ENCODE peak calls at places on chromosomes 12 and 14, in seven cellular contexts. Z is stimulated activated CD8-positive, alpha-beta memory T cell treated with anti-CD3 and anti-CD28 coated beads, Interleukin-15, amount 100 ng/mL, for 24 hours; X is neural crest cell; S is substantia nigra; T is amniotic stem cell; G is globus pallidus; V is A549. M is an unnamed sample.

GRCh38 chr12:124506145-124506831 is 61.1 kb downstream of the NCOR2 start:
- DNase-seq in Z (no peak), X (no peak), S (no peak), T (no peak), G (no peak), V (no peak), M (no peak)

GRCh38 chr12:94318178-94318577 is 141.5 kb downstream of the CEP83 start:
- DNase-seq in Z (no peak), X (no peak), S (no peak), T (no peak), G (no peak), V (no peak), M (no peak)

GRCh38 chr12:88432536-88433462 is 147.5 kb downstream of the KITLG start:
- DNase-seq in Z (no peak), X (no peak), S (no peak), T (no peak), G (no peak), V (no peak), M (no peak)

GRCh38 chr12:77401480-77402105 is 336.2 kb upstream of the E2F7 start:
- DNase-seq in Z (no peak), X (no peak), S (no peak), T (no peak), G (no peak), V (no peak), M (no peak)

GRCh38 chr14:105891631-105892452 is 365.5 kb downstream of the TMEM121 start:
- DNase-seq in Z (no peak), X (no peak), S (no peak), T (no peak), G (no peak), V (no peak), M (no peak)

GRCh38 chr12:57278465-57279453 is 27.8 kb upstream of the STAC3 start:
- DNase-seq in Z (no peak), X (no peak), S (no peak), T (no peak), G (no peak), V (no peak), M (no peak)

GRCh38 chr14:72743626-72744025 is 150.3 kb downstream of the DPF3 start:
- DNase-seq in Z (no peak), X (no peak), S (no peak), T (no peak), G (peak; percentile 36), V (no peak), M (no peak)

GRCh38 chr14:79375336-79375735 is 836.0 kb downstream of the DIO2 start:
- DNase-seq in Z (no peak), X (no peak), S (no peak), T (no peak), G (no peak), V (no peak), M (no peak)

GRCh38 chr14:75123991-75124390 is 2.9 kb downstream of the NEK9 start:
- DNase-seq in Z (no peak), X (no peak), S (no peak), T (no peak), G (no peak), V (peak; percentile 69), M (no peak)

GRCh38 chr12:54413284-54414190 is 5.5 kb downstream of the ITGA5 start:
- DNase-seq in Z (no peak), X (no peak), S (no peak), T (no peak), G (no peak), V (no peak), M (no peak)

GRCh38 chr12:64252708-64253107 is 30.6 kb upstream of the KICS2 start:
- DNase-seq in Z (no peak), X (no peak), S (no peak), T (no peak), G (peak; percentile 48), V (no peak), M (no peak)

GRCh38 chr12:70157099-70157498 is 86.1 kb upstream of the CNOT2 start:
- DNase-seq in Z (no peak), X (no peak), S (no peak), T (no peak), G (no peak), V (no peak), M (peak; percentile 8)

GRCh38 chr14:105343194-105343593 is 28.6 kb downstream of the PACS2 start:
- DNase-seq in Z (no peak), X (no peak), S (no peak), T (no peak), G (no peak), V (no peak), M (no peak)

GRCh38 chr14:63642229-63642611 is 549 bp upstream of the WDR89 start:
- DNase-seq in Z (peak; percentile 26), X (no peak), S (peak; percentile 73), T (peak; percentile 74), G (peak; percentile 99), V (peak; percentile 94), M (peak; percentile 92)

GRCh38 chr12:66405395-66405794 is 103.1 kb downstream of the HELB start:
- DNase-seq in Z (no peak), X (no peak), S (no peak), T (no peak), G (no peak), V (no peak), M (no peak)

GRCh38 chr14:24659916-24660570 is 26.1 kb upstream of the GZMB start:
- DNase-seq in Z (no peak), X (no peak), S (no peak), T (no peak), G (no peak), V (no peak), M (no peak)

GRCh38 chr12:12705833-12706520 is 10.0 kb upstream of the GPR19 start:
- DNase-seq in Z (no peak), X (no peak), S (no peak), T (no peak), G (no peak), V (no peak), M (no peak)

GRCh38 chr12:4505381-4505986 is 33.2 kb upstream of the RAD51AP1 start:
- DNase-seq in Z (no peak), X (no peak), S (no peak), T (no peak), G (no peak), V (no peak), M (no peak)

GRCh38 chr12:120075034-120075616 is 41.4 kb downstream of the RAB35 start:
- DNase-seq in Z (no peak), X (no peak), S (no peak), T (no peak), G (no peak), V (no peak), M (no peak)

GRCh38 chr12:121793836-121794531 is 496 bp upstream of the RHOF start:
- DNase-seq in Z (peak; percentile 83), X (peak; percentile 84), S (peak; percentile 73), T (peak; percentile 86), G (peak; percentile 77), V (peak; percentile 96), M (peak; percentile 89)

GRCh38 chr14:31843361-31844091 is 233.6 kb upstream of the ARHGAP5 start:
- DNase-seq in Z (no peak), X (no peak), S (no peak), T (no peak), G (no peak), V (no peak), M (no peak)

GRCh38 chr12:99146185-99146584 is 501.1 kb downstream of the APAF1 start:
- DNase-seq in Z (no peak), X (no peak), S (no peak), T (no peak), G (no peak), V (no peak), M (no peak)

GRCh38 chr12:122891661-122892525 is 4.0 kb downstream of the VPS37B start:
- DNase-seq in Z (no peak), X (no peak), S (no peak), T (peak; percentile 30), G (no peak), V (peak; percentile 52), M (peak; percentile 68)

GRCh38 chr12:113515082-113515856 is 43.6 kb upstream of the LHX5 start:
- DNase-seq in Z (no peak), X (no peak), S (no peak), T (no peak), G (no peak), V (no peak), M (peak; percentile 79)

GRCh38 chr14:99264691-99265090 is 7.3 kb downstream of the BCL11B start:
- DNase-seq in Z (no peak), X (no peak), S (no peak), T (no peak), G (no peak), V (no peak), M (no peak)

GRCh38 chr14:22780105-22780679 is 13.7 kb downstream of the OXA1L start:
- DNase-seq in Z (no peak), X (no peak), S (no peak), T (no peak), G (no peak), V (no peak), M (no peak)

GRCh38 chr12:33752854-33753253 is 269.4 kb upstream of the ALG10 start:
- DNase-seq in Z (no peak), X (no peak), S (no peak), T (no peak), G (no peak), V (no peak), M (no peak)

GRCh38 chr14:97976861-97977260 is 1179.7 kb downstream of the VRK1 start:
- DNase-seq in Z (no peak), X (no peak), S (no peak), T (no peak), G (peak; percentile 5), V (no peak), M (no peak)

GRCh38 chr12:124861492-124861891 is 2.2 kb downstream of the SCARB1 start:
- DNase-seq in Z (no peak), X (peak; percentile 43), S (peak; percentile 73), T (no peak), G (peak; percentile 94), V (peak; percentile 75), M (no peak)

GRCh38 chr14:56817396-56817921 is 7.2 kb upstream of the OTX2 start:
- DNase-seq in Z (no peak), X (no peak), S (no peak), T (no peak), G (no peak), V (no peak), M (no peak)

GRCh38 chr14:50395448-50395847 is 1.2 kb downstream of the CDKL1 start:
- DNase-seq in Z (no peak), X (no peak), S (no peak), T (no peak), G (no peak), V (no peak), M (no peak)

GRCh38 chr12:123478762-123479161 is 20.8 kb downstream of the SNRNP35 start:
- DNase-seq in Z (no peak), X (no peak), S (peak; percentile 66), T (no peak), G (peak; percentile 94), V (no peak), M (no peak)

GRCh38 chr12:93938317-93938716 is 210.1 kb upstream of the PLXNC1 start:
- DNase-seq in Z (no peak), X (no peak), S (no peak), T (no peak), G (no peak), V (no peak), M (no peak)

GRCh38 chr12:68479832-68480291 is 130.8 kb upstream of the RAP1B start:
- DNase-seq in Z (no peak), X (no peak), S (no peak), T (peak; percentile 36), G (no peak), V (peak; percentile 38), M (no peak)

GRCh38 chr12:49687941-49688340 is 19.3 kb downstream of the FMNL3 start:
- DNase-seq in Z (no peak), X (no peak), S (no peak), T (no peak), G (no peak), V (no peak), M (no peak)

GRCh38 chr12:68317047-68317667 is 15.0 kb downstream of the MDM1 start:
- DNase-seq in Z (no peak), X (peak; percentile 43), S (no peak), T (peak; percentile 60), G (no peak), V (peak; percentile 56), M (no peak)

GRCh38 chr14:102924632-102925588 is 2.4 kb downstream of the AMN start:
- DNase-seq in Z (no peak), X (no peak), S (no peak), T (no peak), G (no peak), V (no peak), M (no peak)

GRCh38 chr12:27437839-27438238 is 8.7 kb upstream of the SMCO2 start:
- DNase-seq in Z (no peak), X (no peak), S (no peak), T (no peak), G (no peak), V (no peak), M (no peak)